ENCODE peak calls at places on chromosomes 13 and 19, in five cellular contexts. One of them, this sample, is unnamed. For H3K4me1, the result is how much of the 10 kb centered on the place peaks cover.

GRCh38 chr13:48902421-48902820 is 73.3 kb upstream of the FNDC3A start:
- DNase-seq in hepatocyte: peak
- DNase-seq in effector memory CD4-positive, alpha-beta T cell: no peak
- DNase-seq in heart right ventricle: no peak
- DNase-seq in ovary: no peak
- DNase-seq in this sample: peak

GRCh38 chr13:25733061-25733491 is 318.7 kb downstream of the SHISA2 start:
- DNase-seq in ovary: no peak
- DNase-seq in heart right ventricle: no peak
- DNase-seq in effector memory CD4-positive, alpha-beta T cell: no peak
- DNase-seq in hepatocyte: no peak
- DNase-seq in this sample: no peak

GRCh38 chr19:8702350-8702749 is 3.8 kb upstream of the ACTL9 start:
- DNase-seq in ovary: no peak
- DNase-seq in effector memory CD4-positive, alpha-beta T cell: peak
- DNase-seq in hepatocyte: no peak
- DNase-seq in heart right ventricle: no peak
- DNase-seq in this sample: no peak

GRCh38 chr13:78238911-78239310 is 320.3 kb upstream of the EDNRB start:
- DNase-seq in effector memory CD4-positive, alpha-beta T cell: no peak
- DNase-seq in ovary: no peak
- DNase-seq in heart right ventricle: no peak
- DNase-seq in hepatocyte: no peak
- DNase-seq in this sample: no peak

GRCh38 chr13:30111810-30112209 is 195.5 kb downstream of the KATNAL1 start:
- DNase-seq in ovary: no peak
- DNase-seq in heart right ventricle: no peak
- DNase-seq in effector memory CD4-positive, alpha-beta T cell: no peak
- DNase-seq in hepatocyte: no peak
- DNase-seq in this sample: no peak

GRCh38 chr13:24671367-24672117 is 8.7 kb upstream of the ATP12A start:
- DNase-seq in hepatocyte: peak
- DNase-seq in heart right ventricle: no peak
- DNase-seq in effector memory CD4-positive, alpha-beta T cell: no peak
- DNase-seq in ovary: peak
- DNase-seq in this sample: peak

GRCh38 chr13:76982051-76982450 is 9.8 kb upstream of the CLN5 start:
- DNase-seq in effector memory CD4-positive, alpha-beta T cell: no peak
- DNase-seq in ovary: no peak
- DNase-seq in hepatocyte: no peak
- DNase-seq in heart right ventricle: no peak
- DNase-seq in this sample: no peak

GRCh38 chr13:34257980-34258379 is 440.0 kb downstream of the RFC3 start:
- DNase-seq in effector memory CD4-positive, alpha-beta T cell: no peak
- DNase-seq in ovary: no peak
- DNase-seq in hepatocyte: no peak
- DNase-seq in heart right ventricle: no peak
- DNase-seq in this sample: no peak

GRCh38 chr19:14218615-14219330 is 12.8 kb upstream of the ADGRL1 start:
- DNase-seq in ovary: no peak
- DNase-seq in hepatocyte: no peak
- DNase-seq in effector memory CD4-positive, alpha-beta T cell: no peak
- DNase-seq in heart right ventricle: no peak
- DNase-seq in this sample: peak

GRCh38 chr13:45336025-45336800 is 4.8 kb downstream of the TPT1 start:
- DNase-seq in effector memory CD4-positive, alpha-beta T cell: no peak
- DNase-seq in hepatocyte: no peak
- DNase-seq in ovary: no peak
- DNase-seq in heart right ventricle: no peak
- DNase-seq in this sample: no peak

GRCh38 chr13:109271991-109272454 is 514.4 kb downstream of the IRS2 start:
- DNase-seq in hepatocyte: no peak
- DNase-seq in heart right ventricle: no peak
- DNase-seq in effector memory CD4-positive, alpha-beta T cell: no peak
- DNase-seq in ovary: no peak
- DNase-seq in this sample: no peak

GRCh38 chr13:97339019-97339988 is 94.7 kb upstream of the RAP2A start:
- DNase-seq in ovary: peak
- DNase-seq in heart right ventricle: no peak
- DNase-seq in effector memory CD4-positive, alpha-beta T cell: no peak
- DNase-seq in hepatocyte: peak
- DNase-seq in this sample: peak

GRCh38 chr19:50817941-50818858 is 5.4 kb downstream of the KLK1 start:
- DNase-seq in effector memory CD4-positive, alpha-beta T cell: no peak
- DNase-seq in hepatocyte: peak
- DNase-seq in ovary: no peak
- DNase-seq in heart right ventricle: peak
- DNase-seq in this sample: peak

GRCh38 chr19:29840066-29840950 is 28.5 kb downstream of the CCNE1 start:
- DNase-seq in ovary: no peak
- DNase-seq in effector memory CD4-positive, alpha-beta T cell: no peak
- DNase-seq in hepatocyte: no peak
- DNase-seq in heart right ventricle: no peak
- DNase-seq in this sample: no peak

GRCh38 chr19:15453091-15453498 is 3.3 kb upstream of the WIZ start:
- DNase-seq in heart right ventricle: peak
- DNase-seq in effector memory CD4-positive, alpha-beta T cell: no peak
- DNase-seq in ovary: no peak
- DNase-seq in hepatocyte: peak
- DNase-seq in this sample: peak

GRCh38 chr19:58021541-58022282 is 12.1 kb upstream of the ZSCAN1 start:
- DNase-seq in heart right ventricle: no peak
- DNase-seq in effector memory CD4-positive, alpha-beta T cell: no peak
- DNase-seq in hepatocyte: peak
- DNase-seq in ovary: peak
- DNase-seq in this sample: peak

GRCh38 chr19:39997595-39998216 is 846 bp downstream of the ZNF546 start:
- DNase-seq in heart right ventricle: no peak
- DNase-seq in hepatocyte: no peak
- DNase-seq in ovary: no peak
- DNase-seq in effector memory CD4-positive, alpha-beta T cell: no peak
- DNase-seq in this sample: no peak

GRCh38 chr13:77176350-77176749 is 149.4 kb upstream of the FBXL3 start:
- DNase-seq in ovary: no peak
- DNase-seq in hepatocyte: no peak
- DNase-seq in heart right ventricle: no peak
- DNase-seq in effector memory CD4-positive, alpha-beta T cell: no peak
- DNase-seq in this sample: no peak

DNA sequence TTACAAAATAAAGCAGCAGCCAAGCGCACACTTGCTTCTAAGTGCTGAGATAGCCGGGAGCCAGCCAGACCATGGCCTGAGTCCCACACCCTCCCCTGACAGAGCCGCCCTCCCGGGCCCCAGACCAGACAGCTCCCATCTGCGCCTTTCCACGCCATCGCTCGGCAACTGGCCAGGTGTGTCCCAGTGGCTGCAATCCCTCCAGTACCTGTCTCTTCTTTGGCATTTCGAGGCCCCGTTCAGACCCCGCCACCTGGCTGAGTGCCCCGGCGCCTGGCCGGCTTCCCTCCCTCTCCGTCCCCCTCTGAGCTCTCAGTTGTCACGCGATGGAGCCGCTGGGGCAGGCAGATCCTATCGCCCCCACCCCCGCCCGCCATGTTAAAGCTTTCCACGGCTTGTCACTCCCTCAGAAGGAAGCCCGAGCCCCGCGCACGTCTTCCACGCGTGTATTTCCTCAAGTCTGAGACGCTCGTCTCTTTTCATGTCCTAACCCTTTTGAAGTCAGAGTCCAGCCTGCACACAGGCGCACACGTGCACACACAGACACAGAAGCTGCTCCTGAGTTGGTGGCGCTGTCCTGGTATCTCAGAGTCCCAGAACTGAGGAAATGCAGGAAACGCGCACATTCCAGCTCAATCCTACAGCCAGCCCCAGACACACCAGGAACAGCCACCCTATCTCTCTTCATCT is 7.9 kb downstream of the MLLT1 start:
- DNase-seq in effector memory CD4-positive, alpha-beta T cell: no peak
- DNase-seq in ovary: peak
- DNase-seq in heart right ventricle: peak
- DNase-seq in hepatocyte: peak
- DNase-seq in this sample: peak
- H3K4me1 ChIP-seq in effector memory CD4-positive, alpha-beta T cell: under half
- H3K4me1 ChIP-seq in ovary: under half
- H3K4me1 ChIP-seq in heart right ventricle: half or more
- H3K4me1 ChIP-seq in hepatocyte: half or more
- H3K4me1 ChIP-seq in this sample: half or more

GRCh38 chr19:55114566-55115145 is 2.8 kb downstream of the PPP1R12C start:
- DNase-seq in hepatocyte: no peak
- DNase-seq in ovary: no peak
- DNase-seq in effector memory CD4-positive, alpha-beta T cell: no peak
- DNase-seq in heart right ventricle: no peak
- DNase-seq in this sample: no peak
- H3K4me1 ChIP-seq in hepatocyte: under half
- H3K4me1 ChIP-seq in ovary: under half
- H3K4me1 ChIP-seq in effector memory CD4-positive, alpha-beta T cell: under half
- H3K4me1 ChIP-seq in heart right ventricle: half or more
- H3K4me1 ChIP-seq in this sample: under half

GRCh38 chr13:75305057-75305456 is 176.9 kb downstream of the TBC1D4 start:
- DNase-seq in hepatocyte: no peak
- DNase-seq in ovary: peak
- DNase-seq in effector memory CD4-positive, alpha-beta T cell: no peak
- DNase-seq in heart right ventricle: no peak
- DNase-seq in this sample: peak
- H3K4me1 ChIP-seq in hepatocyte: under half
- H3K4me1 ChIP-seq in ovary: under half
- H3K4me1 ChIP-seq in effector memory CD4-positive, alpha-beta T cell: under half
- H3K4me1 ChIP-seq in heart right ventricle: under half
- H3K4me1 ChIP-seq in this sample: under half

DNA sequence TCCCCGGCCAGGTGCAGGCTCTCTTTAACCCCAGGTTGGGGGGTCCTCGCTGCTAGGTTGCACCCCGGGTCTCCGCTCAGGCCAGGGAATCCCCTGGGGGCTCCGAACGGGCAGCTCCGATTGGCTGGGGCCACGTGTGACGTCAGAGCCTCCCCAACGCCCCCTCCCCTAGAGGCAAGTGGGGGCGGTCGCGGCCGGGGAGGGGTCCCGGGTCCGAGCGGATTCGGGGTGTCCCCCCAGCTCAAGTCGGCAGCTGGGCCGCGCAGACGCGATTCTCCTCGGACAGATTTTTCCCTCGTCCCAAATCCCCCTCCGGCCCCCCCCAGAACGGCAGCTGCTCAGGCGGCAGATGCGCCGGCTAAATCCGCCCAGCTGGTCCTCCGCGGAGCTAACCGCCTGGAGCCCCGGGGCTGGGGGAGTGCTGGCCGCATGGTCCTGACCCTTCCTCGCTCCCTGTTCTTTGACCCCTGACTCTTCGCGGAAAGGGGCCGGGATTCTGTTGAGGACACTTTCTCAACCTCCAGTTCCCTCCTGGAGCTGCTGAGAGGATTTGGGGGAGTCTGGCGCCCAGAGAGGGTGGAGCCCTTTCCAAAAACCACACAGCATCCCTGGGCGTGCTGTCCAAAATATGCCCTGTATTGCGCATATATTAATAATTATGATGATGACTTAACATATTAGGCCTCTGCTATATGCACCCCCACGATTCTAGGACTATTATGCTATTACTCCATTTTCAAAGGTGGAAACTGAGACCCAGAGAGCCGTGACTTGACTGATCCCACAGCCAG is 25.4 kb upstream of the SEMA6B start:
- DNase-seq in heart right ventricle: no peak
- DNase-seq in ovary: no peak
- DNase-seq in hepatocyte: no peak
- DNase-seq in effector memory CD4-positive, alpha-beta T cell: no peak
- DNase-seq in this sample: no peak
- H3K4me1 ChIP-seq in heart right ventricle: under half
- H3K4me1 ChIP-seq in ovary: under half
- H3K4me1 ChIP-seq in hepatocyte: under half
- H3K4me1 ChIP-seq in effector memory CD4-positive, alpha-beta T cell: under half
- H3K4me1 ChIP-seq in this sample: under half

GRCh38 chr19:6803036-6803404 is 30.5 kb downstream of the VAV1 start:
- DNase-seq in effector memory CD4-positive, alpha-beta T cell: no peak
- DNase-seq in hepatocyte: no peak
- DNase-seq in ovary: no peak
- DNase-seq in heart right ventricle: no peak
- DNase-seq in this sample: no peak
- H3K4me1 ChIP-seq in effector memory CD4-positive, alpha-beta T cell: under half
- H3K4me1 ChIP-seq in hepatocyte: under half
- H3K4me1 ChIP-seq in ovary: under half
- H3K4me1 ChIP-seq in heart right ventricle: under half
- H3K4me1 ChIP-seq in this sample: under half

DNA sequence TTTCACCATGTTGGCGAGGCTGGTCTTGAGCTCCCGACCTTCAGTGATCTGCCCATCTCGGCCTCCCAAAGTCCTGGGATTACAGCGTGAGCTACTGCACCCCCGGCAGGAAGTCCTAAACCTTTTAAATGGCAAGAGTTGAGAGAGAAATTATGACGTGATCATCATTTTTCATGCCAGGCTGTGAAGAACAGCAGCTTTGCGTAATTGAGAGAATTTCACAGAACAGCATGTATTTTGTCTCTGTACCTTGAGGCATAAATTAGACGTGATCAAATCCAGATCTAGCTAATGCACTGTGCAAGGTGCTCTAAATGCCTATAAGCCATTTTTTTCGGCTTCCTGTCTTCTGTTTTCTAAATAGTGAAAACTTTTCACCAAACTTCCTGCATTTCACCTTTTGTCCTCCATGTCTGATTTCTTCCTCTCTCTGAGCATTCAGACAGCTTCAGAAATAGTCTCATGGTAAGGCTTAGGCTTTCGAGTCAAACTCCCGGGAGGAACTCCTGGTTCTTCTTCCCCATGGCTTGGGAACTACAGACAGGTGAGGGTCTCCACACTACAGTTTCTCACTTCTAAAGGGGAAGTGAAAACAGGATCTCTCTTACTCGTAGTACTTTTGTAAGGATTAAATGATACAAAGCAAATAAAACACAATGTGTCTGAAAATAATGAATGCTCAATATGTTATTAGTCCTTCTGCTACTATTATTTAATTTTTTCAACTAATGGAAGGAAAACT is 51.0 kb downstream of the WDFY2 start:
- DNase-seq in effector memory CD4-positive, alpha-beta T cell: no peak
- DNase-seq in hepatocyte: no peak
- DNase-seq in heart right ventricle: no peak
- DNase-seq in ovary: no peak
- DNase-seq in this sample: no peak
- H3K4me1 ChIP-seq in effector memory CD4-positive, alpha-beta T cell: under half
- H3K4me1 ChIP-seq in hepatocyte: under half
- H3K4me1 ChIP-seq in heart right ventricle: under half
- H3K4me1 ChIP-seq in ovary: under half
- H3K4me1 ChIP-seq in this sample: under half